ENCODE peak calls at places on chromosomes 1 and 21, in nine cellular contexts. S is amniotic stem cell; Y is HFF-Myc; P is naive thymus-derived CD8-positive, alpha-beta T cell; W is CD8-positive, alpha-beta T cell; Z is body of pancreas; H is OCI-LY7; I is AG09309; V is activated naive CD4-positive, alpha-beta T cell. G is an unnamed sample.

GRCh38 chr1:152049291-152050073 is 12.7 kb upstream of the S100A11 start:
- DNase-seq in S (no peak), Y (no peak), P (no peak), W (no peak), Z (no peak), H (no peak), I (no peak), V (no peak), G (no peak)

GRCh38 chr1:180156631-180157091 is 2.0 kb downstream of the QSOX1 start:
- DNase-seq in S (no peak), Y (no peak), P (no peak), W (no peak), Z (no peak), H (no peak), I (peak; percentile 41), V (no peak), G (peak; percentile 63)

GRCh38 chr1:24414884-24415333 is 693 bp upstream of the NIPAL3 start:
- DNase-seq in S (no peak), Y (no peak), P (no peak), W (no peak), Z (peak; percentile 25), H (no peak), I (no peak), V (no peak), G (no peak)

GRCh38 chr1:225882008-225882698 is at the start of gene TMEM63A:
- DNase-seq in S (peak; percentile 68), Y (peak; percentile 37), P (peak; percentile 87), W (peak; percentile 78), Z (peak; percentile 94), H (peak; percentile 86), I (no peak), V (peak; percentile 83), G (no peak)

GRCh38 chr1:6280761-6281451 is 20.0 kb upstream of the GPR153 start:
- DNase-seq in S (no peak), Y (no peak), P (no peak), W (no peak), Z (no peak), H (no peak), I (no peak), V (no peak), G (no peak)

GRCh38 chr21:45598109-45598508 is 45.4 kb upstream of the PCBP3 start:
- DNase-seq in S (no peak), Y (no peak), P (no peak), W (no peak), Z (no peak), H (no peak), I (no peak), V (no peak), G (no peak)

GRCh38 chr1:222813866-222814535 is 838 bp upstream of the DISP1 start:
- DNase-seq in S (no peak), Y (no peak), P (no peak), W (no peak), Z (no peak), H (no peak), I (no peak), V (no peak), G (no peak)

GRCh38 chr1:42085596-42085995 is 67.6 kb upstream of the GUCA2B start:
- DNase-seq in S (no peak), Y (no peak), P (no peak), W (no peak), Z (no peak), H (no peak), I (peak; percentile 1), V (no peak), G (no peak)

GRCh38 chr21:46286668-46286982 is 483 bp downstream of the YBEY start:
- DNase-seq in S (no peak), Y (no peak), P (no peak), W (no peak), Z (no peak), H (no peak), I (no peak), V (no peak), G (no peak)

GRCh38 chr1:31408788-31409318 is 4.2 kb upstream of the SERINC2 start:
- DNase-seq in S (no peak), Y (no peak), P (no peak), W (no peak), Z (no peak), H (no peak), I (no peak), V (no peak), G (no peak)

GRCh38 chr1:25996966-25997758 is 701 bp downstream of the PAFAH2 start:
- DNase-seq in S (no peak), Y (no peak), P (no peak), W (no peak), Z (no peak), H (peak; percentile 76), I (no peak), V (no peak), G (no peak)

GRCh38 chr1:19154876-19155275 is 55.2 kb downstream of the UBR4 start:
- DNase-seq in S (no peak), Y (no peak), P (no peak), W (no peak), Z (no peak), H (no peak), I (no peak), V (no peak), G (no peak)

GRCh38 chr1:211548321-211549091 is 30.5 kb downstream of the SLC30A1 start:
- DNase-seq in S (no peak), Y (no peak), P (no peak), W (no peak), Z (no peak), H (no peak), I (no peak), V (no peak), G (no peak)

GRCh38 chr1:94937820-94938219 is 10.9 kb upstream of the CNN3 start:
- DNase-seq in S (no peak), Y (no peak), P (no peak), W (no peak), Z (no peak), H (no peak), I (no peak), V (no peak), G (no peak)

GRCh38 chr1:168400139-168400538 is 119.5 kb downstream of the TBX19 start:
- DNase-seq in S (no peak), Y (no peak), P (no peak), W (no peak), Z (no peak), H (no peak), I (no peak), V (no peak), G (no peak)

GRCh38 chr1:28900562-28900961 is 13.8 kb upstream of the EPB41 start:
- DNase-seq in S (no peak), Y (no peak), P (no peak), W (no peak), Z (no peak), H (no peak), I (no peak), V (no peak), G (no peak)

GRCh38 chr1:150072959-150073358 is 5.4 kb downstream of the VPS45 start:
- DNase-seq in S (no peak), Y (no peak), P (no peak), W (no peak), Z (no peak), H (peak; percentile 46), I (no peak), V (no peak), G (no peak)

GRCh38 chr1:11157867-11158266 is 31.3 kb upstream of the ANGPTL7 start:
- DNase-seq in S (no peak), Y (peak; percentile 11), P (no peak), W (no peak), Z (no peak), H (no peak), I (no peak), V (no peak), G (no peak)

GRCh38 chr1:199399996-199400714 is 627.4 kb upstream of the NR5A2 start:
- DNase-seq in S (no peak), Y (no peak), P (no peak), W (no peak), Z (no peak), H (peak; percentile 1), I (no peak), V (no peak), G (no peak)

GRCh38 chr1:97006044-97006676 is 284.6 kb downstream of the PTBP2 start:
- DNase-seq in S (no peak), Y (peak; percentile 26), P (no peak), W (no peak), Z (no peak), H (no peak), I (peak; percentile 14), V (no peak), G (peak; percentile 85)

GRCh38 chr1:59707216-59707615 is 107.5 kb upstream of the HOOK1 start:
- DNase-seq in S (peak; percentile 44), Y (peak; percentile 91), P (no peak), W (no peak), Z (no peak), H (no peak), I (peak; percentile 82), V (no peak), G (peak; percentile 84)

GRCh38 chr1:114040273-114041043 is 61.2 kb downstream of the OLFML3 start:
- DNase-seq in S (no peak), Y (no peak), P (no peak), W (no peak), Z (no peak), H (no peak), I (peak; percentile 16), V (no peak), G (no peak)

G was measured in non-pigmented ciliary epithelial cell.